ENCODE peak calls at places on chromosome 11, in four cellular contexts. Q is right atrium auricular region; E is CD4-positive, alpha-beta T cell; A is dorsolateral prefrontal cortex. K is an unnamed sample.
A peak's percentile ranks its signal among the peaks of the same experiment; 100 is the strongest.

GRCh38 chr11:61331636-61332035 is 1.3 kb downstream of the DDB1 start:
- DNase-seq in Q (no peak), E (no peak), A (no peak), K (peak; percentile 71)

GRCh38 chr11:131077340-131077739 is 161.1 kb upstream of the SNX19 start:
- DNase-seq in Q (no peak), E (no peak), A (no peak), K (no peak)

GRCh38 chr11:13277719-13278619 is at the start of gene BMAL1:
- DNase-seq in Q (no peak), E (peak; percentile 26), A (no peak), K (peak; percentile 84)

GRCh38 chr11:71988050-71988449 is 10.7 kb upstream of the IL18BP start:
- DNase-seq in Q (no peak), E (no peak), A (no peak), K (peak; percentile 92)

GRCh38 chr11:77287136-77287535 is 14.3 kb downstream of the GDPD4 start:
- DNase-seq in Q (no peak), E (no peak), A (no peak), K (no peak)

GRCh38 chr11:20353829-20354434 is 9.6 kb upstream of the HTATIP2 start:
- DNase-seq in Q (no peak), E (no peak), A (peak; percentile 28), K (no peak)

GRCh38 chr11:35126000-35126878 is 12.7 kb upstream of the CD44 start:
- DNase-seq in Q (no peak), E (no peak), A (no peak), K (no peak)

GRCh38 chr11:69298778-69299461 is 5.0 kb downstream of the MYEOV start:
- DNase-seq in Q (no peak), E (no peak), A (no peak), K (peak; percentile 91)

GRCh38 chr11:113242767-113243397 is 71.5 kb upstream of the TTC12 start:
- DNase-seq in Q (no peak), E (no peak), A (peak; percentile 70), K (no peak)

GRCh38 chr11:70843906-70844305 is 408.5 kb downstream of the SHANK2 start:
- DNase-seq in Q (no peak), E (no peak), A (no peak), K (peak; percentile 42)

GRCh38 chr11:75323609-75324008 is 27.9 kb downstream of the ARRB1 start:
- DNase-seq in Q (no peak), E (no peak), A (no peak), K (peak; percentile 36)

GRCh38 chr11:66470015-66470414 is 3.3 kb downstream of the PELI3 start:
- DNase-seq in Q (no peak), E (no peak), A (no peak), K (peak; percentile 81)

GRCh38 chr11:6251120-6251733 is 8.4 kb upstream of the CCKBR start:
- DNase-seq in Q (peak; percentile 67), E (peak; percentile 20), A (peak; percentile 79), K (peak; percentile 90)

GRCh38 chr11:69939551-69940245 is 120.5 kb upstream of the FGF3 start:
- DNase-seq in Q (peak; percentile 81), E (no peak), A (no peak), K (peak; percentile 83)

GRCh38 chr11:34606326-34607120 is 14.4 kb upstream of the EHF start:
- DNase-seq in Q (no peak), E (no peak), A (no peak), K (no peak)

GRCh38 chr11:42974510-42974909 is 337.3 kb upstream of the API5 start:
- DNase-seq in Q (no peak), E (no peak), A (no peak), K (no peak)

GRCh38 chr11:90874281-90874680 is 651.4 kb upstream of the CHORDC1 start:
- DNase-seq in Q (no peak), E (no peak), A (no peak), K (no peak)

GRCh38 chr11:29435421-29435820 is 581.4 kb downstream of the KCNA4 start:
- DNase-seq in Q (no peak), E (no peak), A (no peak), K (no peak)

GRCh38 chr11:28606930-28607329 is 498.7 kb downstream of the METTL15 start:
- DNase-seq in Q (no peak), E (no peak), A (no peak), K (peak; percentile 6)

GRCh38 chr11:61972796-61973602 is 5.6 kb upstream of the FTH1 start:
- DNase-seq in Q (no peak), E (no peak), A (no peak), K (no peak)

GRCh38 chr11:95338430-95338991 is 107.5 kb upstream of the SESN3 start:
- DNase-seq in Q (peak; percentile 69), E (no peak), A (no peak), K (no peak)

GRCh38 chr11:86291466-86292262 is 10.4 kb upstream of the HIKESHI start:
- DNase-seq in Q (no peak), E (peak; percentile 43), A (no peak), K (peak; percentile 39)

GRCh38 chr11:34891611-34892010 is 24.6 kb downstream of the APIP start:
- DNase-seq in Q (no peak), E (no peak), A (no peak), K (no peak)

GRCh38 chr11:118342503-118343161 is at the start of gene CD3D:
- DNase-seq in Q (no peak), E (peak; percentile 54), A (no peak), K (peak; percentile 38)

GRCh38 chr11:114820621-114821020 is 142.3 kb downstream of the NXPE2 start:
- DNase-seq in Q (no peak), E (no peak), A (no peak), K (no peak)

GRCh38 chr11:22491826-22492225 is 133.8 kb downstream of the FANCF start:
- DNase-seq in Q (no peak), E (no peak), A (no peak), K (no peak)

GRCh38 chr11:124644426-124645280 is 22.0 kb downstream of the TBRG1 start:
- DNase-seq in Q (peak; percentile 75), E (no peak), A (peak; percentile 62), K (peak; percentile 64)

GRCh38 chr11:112822478-112823274 is 138.5 kb upstream of the NCAM1 start:
- DNase-seq in Q (no peak), E (no peak), A (no peak), K (no peak)

GRCh38 chr11:62545437-62546243 is 966 bp downstream of the AHNAK start:
- DNase-seq in Q (peak; percentile 95), E (peak; percentile 19), A (peak; percentile 52), K (peak; percentile 99)

DNA sequence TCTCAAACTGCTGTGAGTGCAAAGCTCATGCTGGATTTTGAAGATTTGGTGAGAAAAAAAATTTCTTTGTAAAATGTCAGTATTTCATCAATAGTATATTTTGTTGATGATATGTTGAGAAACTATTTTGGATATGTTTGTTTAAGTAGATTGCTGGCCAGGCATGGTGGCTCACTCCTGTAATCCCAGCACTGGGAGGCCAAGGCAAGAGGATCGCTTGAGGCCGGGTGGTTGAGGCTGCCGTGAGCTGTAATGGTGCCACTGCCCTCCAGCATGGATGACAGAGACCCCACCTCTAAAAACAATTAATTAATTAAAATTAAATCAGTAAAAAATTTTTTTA is 6.9 kb upstream of the IFITM3 start:
- DNase-seq in Q (no peak), E (no peak), A (no peak), K (no peak)
- H3K27ac ChIP-seq in Q (peak overlapping the region; percentile 90), E (peak overlapping the region; percentile 71), A (peak overlapping the region; percentile 79), K (peak overlapping the region; percentile 20)

DNA sequence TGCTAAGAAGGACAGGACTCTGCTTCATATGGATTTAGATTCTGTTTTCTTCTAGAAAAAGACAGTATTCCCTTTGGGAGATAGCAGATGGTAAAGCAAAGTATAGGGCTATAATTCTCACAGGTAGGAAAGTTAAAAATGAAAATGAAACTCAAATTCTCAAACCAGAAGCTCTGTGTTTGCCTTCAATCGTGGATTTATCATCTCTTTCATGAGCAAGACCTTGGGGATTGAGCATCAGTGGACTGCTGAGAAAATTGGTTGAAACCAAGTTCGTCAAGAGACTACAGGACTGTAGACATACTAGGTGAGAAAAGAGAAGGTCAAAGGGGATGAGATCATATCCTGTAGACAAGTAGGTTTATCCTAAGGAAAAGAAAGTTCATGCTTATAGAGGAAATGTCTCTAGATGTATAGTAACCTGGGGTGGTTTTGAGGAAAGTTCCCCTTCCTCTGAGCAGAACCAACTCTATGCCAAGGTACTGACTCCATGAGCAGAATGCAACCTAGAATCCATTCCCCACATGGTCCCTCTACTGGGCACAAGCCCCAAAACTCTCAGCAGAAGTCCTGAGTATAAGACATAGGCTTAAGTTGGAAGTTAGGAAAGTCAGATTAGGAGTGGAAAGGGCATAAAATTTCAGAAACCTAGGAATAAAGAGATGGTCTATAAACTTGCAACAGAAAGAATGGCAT is 46.5 kb downstream of the SLC5A12 start:
- DNase-seq in Q (no peak), E (no peak), A (no peak), K (peak; percentile 46)
- H3K27ac ChIP-seq in Q (no peak overlapping the region), E (no peak overlapping the region), A (no peak overlapping the region), K (no peak overlapping the region)

GRCh38 chr11:119445356-119445755 is 22.4 kb upstream of the THY1 start:
- DNase-seq in Q (no peak), E (no peak), A (no peak), K (no peak)
- H3K27ac ChIP-seq in Q (no peak overlapping the region), E (no peak overlapping the region), A (peak overlapping the region; percentile 1), K (no peak overlapping the region)

DNA sequence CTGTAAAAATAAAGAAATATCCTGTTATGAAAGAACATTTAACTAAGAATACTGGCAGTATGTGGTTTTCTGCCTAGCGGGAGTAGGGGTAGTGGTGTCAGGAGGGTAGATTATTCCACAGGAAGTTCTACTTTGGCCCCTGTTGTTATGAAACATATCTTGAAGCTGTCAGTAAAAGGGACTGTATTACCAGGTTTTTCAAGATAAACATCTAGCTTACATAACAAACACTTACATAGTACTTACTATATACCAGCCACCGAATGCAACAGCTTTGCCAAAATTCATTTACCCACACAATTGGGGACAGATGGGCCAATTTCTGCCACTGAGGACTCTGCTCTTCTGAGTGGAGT is 3.7 kb downstream of the TMEM123 start:
- DNase-seq in Q (no peak), E (no peak), A (no peak), K (no peak)
- H3K27ac ChIP-seq in Q (no peak overlapping the region), E (peak overlapping the region; percentile 43), A (peak overlapping the region; percentile 95), K (no peak overlapping the region)

DNA sequence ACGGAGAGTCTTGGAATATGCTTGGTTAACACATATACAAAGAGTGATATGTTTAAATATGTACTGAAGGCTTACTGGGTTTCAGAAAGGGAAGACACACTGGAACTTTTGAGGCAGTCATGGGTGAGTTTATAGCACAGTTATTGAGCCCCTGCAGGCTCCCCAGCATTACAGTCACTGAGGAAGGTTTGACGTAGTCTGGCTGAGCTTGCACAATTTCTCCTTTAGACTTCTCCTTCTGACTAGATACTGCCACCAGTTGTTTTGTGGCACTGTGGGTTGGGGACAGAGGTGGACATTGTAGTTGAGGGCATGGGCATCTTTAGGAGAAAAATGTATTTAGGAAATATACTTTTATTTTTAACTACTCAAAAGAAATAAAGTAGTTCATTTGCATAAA is 285.4 kb downstream of the C11orf87 start:
- DNase-seq in Q (no peak), E (no peak), A (no peak), K (no peak)
- H3K27ac ChIP-seq in Q (no peak overlapping the region), E (no peak overlapping the region), A (no peak overlapping the region), K (no peak overlapping the region)

GRCh38 chr11:116935089-116935488 is 97.7 kb upstream of the APOA1 start:
- DNase-seq in Q (no peak), E (no peak), A (no peak), K (no peak)
- H3K27ac ChIP-seq in Q (no peak overlapping the region), E (no peak overlapping the region), A (no peak overlapping the region), K (no peak overlapping the region)